ENCODE peak calls at places on chromosomes 13 and 19, in seven cellular contexts. One of them, this sample, is unnamed.

GRCh38 chr13:112103971-112104872 is 37.3 kb downstream of the SOX1 start:
- DNase-seq in AG04449: no peak
- DNase-seq in astrocyte of the spinal cord: no peak
- DNase-seq in bronchial epithelial cell: no peak
- DNase-seq in AG04450: no peak
- DNase-seq in body of pancreas: no peak
- DNase-seq in SK-N-SH: no peak
- DNase-seq in this sample: no peak

GRCh38 chr19:43132696-43133095 is 50.2 kb upstream of the PSG2 start:
- DNase-seq in AG04449: no peak
- DNase-seq in astrocyte of the spinal cord: no peak
- DNase-seq in bronchial epithelial cell: peak
- DNase-seq in AG04450: no peak
- DNase-seq in body of pancreas: no peak
- DNase-seq in SK-N-SH: no peak
- DNase-seq in this sample: no peak

GRCh38 chr13:52845334-52845761 is 3.1 kb downstream of the PCDH8 start:
- DNase-seq in AG04449: no peak
- DNase-seq in astrocyte of the spinal cord: no peak
- DNase-seq in bronchial epithelial cell: no peak
- DNase-seq in AG04450: no peak
- DNase-seq in body of pancreas: no peak
- DNase-seq in SK-N-SH: peak
- DNase-seq in this sample: no peak

GRCh38 chr13:44870456-44870929 is 118.8 kb downstream of the NUFIP1 start:
- DNase-seq in AG04449: no peak
- DNase-seq in astrocyte of the spinal cord: no peak
- DNase-seq in bronchial epithelial cell: no peak
- DNase-seq in AG04450: no peak
- DNase-seq in body of pancreas: peak
- DNase-seq in SK-N-SH: no peak
- DNase-seq in this sample: peak

GRCh38 chr19:43576479-43576878 is 878 bp downstream of the PINLYP start:
- DNase-seq in AG04449: no peak
- DNase-seq in astrocyte of the spinal cord: no peak
- DNase-seq in bronchial epithelial cell: peak
- DNase-seq in AG04450: no peak
- DNase-seq in body of pancreas: no peak
- DNase-seq in SK-N-SH: no peak
- DNase-seq in this sample: no peak

GRCh38 chr13:40206241-40207109 is 460.0 kb downstream of the FOXO1 start:
- DNase-seq in AG04449: no peak
- DNase-seq in astrocyte of the spinal cord: no peak
- DNase-seq in bronchial epithelial cell: peak
- DNase-seq in AG04450: no peak
- DNase-seq in body of pancreas: peak
- DNase-seq in SK-N-SH: no peak
- DNase-seq in this sample: no peak

GRCh38 chr13:66623129-66623528 is 607.0 kb downstream of the PCDH9 start:
- DNase-seq in AG04449: no peak
- DNase-seq in astrocyte of the spinal cord: no peak
- DNase-seq in bronchial epithelial cell: no peak
- DNase-seq in AG04450: no peak
- DNase-seq in body of pancreas: no peak
- DNase-seq in SK-N-SH: no peak
- DNase-seq in this sample: no peak

GRCh38 chr19:46393456-46394397 is 19.6 kb downstream of the CCDC8 start:
- DNase-seq in AG04449: no peak
- DNase-seq in astrocyte of the spinal cord: no peak
- DNase-seq in bronchial epithelial cell: no peak
- DNase-seq in AG04450: no peak
- DNase-seq in body of pancreas: peak
- DNase-seq in SK-N-SH: no peak
- DNase-seq in this sample: peak

GRCh38 chr19:49929121-49929610 is at the start of the genes ATF5 and NUP62:
- DNase-seq in AG04449: no peak
- DNase-seq in astrocyte of the spinal cord: peak
- DNase-seq in bronchial epithelial cell: peak
- DNase-seq in AG04450: no peak
- DNase-seq in body of pancreas: peak
- DNase-seq in SK-N-SH: peak
- DNase-seq in this sample: peak

GRCh38 chr19:30664358-30665058 is 292.3 kb downstream of the ZNF536 start:
- DNase-seq in AG04449: no peak
- DNase-seq in astrocyte of the spinal cord: no peak
- DNase-seq in bronchial epithelial cell: no peak
- DNase-seq in AG04450: no peak
- DNase-seq in body of pancreas: peak
- DNase-seq in SK-N-SH: peak
- DNase-seq in this sample: no peak

GRCh38 chr13:46270416-46270815 is 58.7 kb downstream of the LRRC63 start:
- DNase-seq in AG04449: no peak
- DNase-seq in astrocyte of the spinal cord: no peak
- DNase-seq in bronchial epithelial cell: no peak
- DNase-seq in AG04450: no peak
- DNase-seq in body of pancreas: no peak
- DNase-seq in SK-N-SH: no peak
- DNase-seq in this sample: no peak

GRCh38 chr13:24612726-24613125 is 67.5 kb upstream of the ATP12A start:
- DNase-seq in AG04449: no peak
- DNase-seq in astrocyte of the spinal cord: no peak
- DNase-seq in bronchial epithelial cell: no peak
- DNase-seq in AG04450: no peak
- DNase-seq in body of pancreas: no peak
- DNase-seq in SK-N-SH: no peak
- DNase-seq in this sample: no peak

GRCh38 chr19:4916292-4917082 is 7.2 kb downstream of the UHRF1 start:
- DNase-seq in AG04449: no peak
- DNase-seq in astrocyte of the spinal cord: no peak
- DNase-seq in bronchial epithelial cell: no peak
- DNase-seq in AG04450: no peak
- DNase-seq in body of pancreas: no peak
- DNase-seq in SK-N-SH: no peak
- DNase-seq in this sample: peak

GRCh38 chr13:110541526-110541920 is 20.0 kb downstream of the RAB20 start:
- DNase-seq in AG04449: no peak
- DNase-seq in astrocyte of the spinal cord: no peak
- DNase-seq in bronchial epithelial cell: peak
- DNase-seq in AG04450: no peak
- DNase-seq in body of pancreas: no peak
- DNase-seq in SK-N-SH: peak
- DNase-seq in this sample: no peak

GRCh38 chr13:110352735-110353134 is 45.7 kb downstream of the COL4A2 start:
- DNase-seq in AG04449: no peak
- DNase-seq in astrocyte of the spinal cord: no peak
- DNase-seq in bronchial epithelial cell: no peak
- DNase-seq in AG04450: no peak
- DNase-seq in body of pancreas: no peak
- DNase-seq in SK-N-SH: no peak
- DNase-seq in this sample: peak

GRCh38 chr19:10421240-10421948 is 1.1 kb downstream of the PDE4A start:
- DNase-seq in AG04449: no peak
- DNase-seq in astrocyte of the spinal cord: no peak
- DNase-seq in bronchial epithelial cell: no peak
- DNase-seq in AG04450: no peak
- DNase-seq in body of pancreas: no peak
- DNase-seq in SK-N-SH: no peak
- DNase-seq in this sample: no peak

DNA sequence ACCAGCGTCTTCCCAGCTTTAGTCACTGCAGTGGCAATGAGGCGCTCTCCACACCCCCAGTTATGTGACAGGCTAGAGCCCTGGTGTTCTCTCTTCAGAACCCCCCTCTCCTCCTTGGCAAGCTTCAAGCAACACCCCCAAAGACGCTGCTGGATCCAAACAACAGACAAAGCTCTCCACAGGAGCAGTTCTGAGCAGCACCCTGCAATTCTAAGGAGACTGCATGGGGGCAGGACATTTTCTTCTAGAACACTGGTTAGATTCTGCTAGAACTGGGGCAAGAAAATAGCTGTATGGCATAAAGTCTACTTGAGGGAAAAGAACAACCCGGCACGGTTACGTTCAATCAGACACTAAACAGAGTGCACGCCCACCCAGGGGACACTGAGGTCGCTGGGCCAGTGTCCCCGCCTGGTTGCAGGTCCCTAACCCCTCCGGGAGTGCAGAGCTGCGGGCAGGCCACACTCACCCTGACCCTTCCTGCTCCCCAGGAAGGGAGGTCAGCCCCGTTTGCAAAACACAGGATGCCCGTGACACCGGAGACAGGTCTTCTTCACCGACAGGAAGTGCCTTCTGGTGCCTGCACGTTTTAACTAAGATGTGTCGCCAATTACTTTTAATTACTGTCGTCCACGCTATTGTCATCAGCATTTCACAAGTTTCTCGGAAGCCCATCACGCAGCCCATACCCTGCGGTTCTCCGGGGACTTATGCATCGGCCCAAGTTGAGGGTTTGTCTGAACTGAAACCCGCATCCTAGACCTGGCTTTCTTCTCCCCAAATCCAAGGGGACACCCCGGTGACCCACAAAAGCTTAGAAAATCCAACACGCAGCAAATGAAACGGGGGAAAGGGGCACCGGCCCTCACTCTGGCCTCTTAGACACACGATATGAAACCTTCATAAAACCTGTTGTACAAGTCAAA is 943 bp downstream of the GJB6 start:
- DNase-seq in AG04449: no peak
- DNase-seq in astrocyte of the spinal cord: no peak
- DNase-seq in bronchial epithelial cell: no peak
- DNase-seq in AG04450: no peak
- DNase-seq in body of pancreas: no peak
- DNase-seq in SK-N-SH: no peak
- DNase-seq in this sample: no peak
- H3K4me3 ChIP-seq in AG04449: no peak
- H3K4me3 ChIP-seq in astrocyte of the spinal cord: no peak
- H3K4me3 ChIP-seq in bronchial epithelial cell: peak
- H3K4me3 ChIP-seq in AG04450: no peak
- H3K4me3 ChIP-seq in body of pancreas: no peak
- H3K4me3 ChIP-seq in SK-N-SH: no peak
- H3K4me3 ChIP-seq in this sample: no peak

GRCh38 chr19:17743874-17744273 is 7.4 kb upstream of the FCHO1 start:
- DNase-seq in AG04449: no peak
- DNase-seq in astrocyte of the spinal cord: peak
- DNase-seq in bronchial epithelial cell: peak
- DNase-seq in AG04450: no peak
- DNase-seq in body of pancreas: no peak
- DNase-seq in SK-N-SH: no peak
- DNase-seq in this sample: no peak

GRCh38 chr19:17751103-17751911 is at the start of gene FCHO1:
- DNase-seq in AG04449: no peak
- DNase-seq in astrocyte of the spinal cord: no peak
- DNase-seq in bronchial epithelial cell: no peak
- DNase-seq in AG04450: no peak
- DNase-seq in body of pancreas: peak
- DNase-seq in SK-N-SH: no peak
- DNase-seq in this sample: peak

GRCh38 chr19:17749912-17750317 is 1.4 kb upstream of the FCHO1 start:
- DNase-seq in AG04449: no peak
- DNase-seq in astrocyte of the spinal cord: no peak
- DNase-seq in bronchial epithelial cell: no peak
- DNase-seq in AG04450: no peak
- DNase-seq in body of pancreas: no peak
- DNase-seq in SK-N-SH: no peak
- DNase-seq in this sample: no peak

GRCh38 chr19:17748884-17749638 is 2.2 kb upstream of the FCHO1 start:
- DNase-seq in AG04449: no peak
- DNase-seq in astrocyte of the spinal cord: no peak
- DNase-seq in bronchial epithelial cell: no peak
- DNase-seq in AG04450: no peak
- DNase-seq in body of pancreas: no peak
- DNase-seq in SK-N-SH: no peak
- DNase-seq in this sample: no peak

DNA sequence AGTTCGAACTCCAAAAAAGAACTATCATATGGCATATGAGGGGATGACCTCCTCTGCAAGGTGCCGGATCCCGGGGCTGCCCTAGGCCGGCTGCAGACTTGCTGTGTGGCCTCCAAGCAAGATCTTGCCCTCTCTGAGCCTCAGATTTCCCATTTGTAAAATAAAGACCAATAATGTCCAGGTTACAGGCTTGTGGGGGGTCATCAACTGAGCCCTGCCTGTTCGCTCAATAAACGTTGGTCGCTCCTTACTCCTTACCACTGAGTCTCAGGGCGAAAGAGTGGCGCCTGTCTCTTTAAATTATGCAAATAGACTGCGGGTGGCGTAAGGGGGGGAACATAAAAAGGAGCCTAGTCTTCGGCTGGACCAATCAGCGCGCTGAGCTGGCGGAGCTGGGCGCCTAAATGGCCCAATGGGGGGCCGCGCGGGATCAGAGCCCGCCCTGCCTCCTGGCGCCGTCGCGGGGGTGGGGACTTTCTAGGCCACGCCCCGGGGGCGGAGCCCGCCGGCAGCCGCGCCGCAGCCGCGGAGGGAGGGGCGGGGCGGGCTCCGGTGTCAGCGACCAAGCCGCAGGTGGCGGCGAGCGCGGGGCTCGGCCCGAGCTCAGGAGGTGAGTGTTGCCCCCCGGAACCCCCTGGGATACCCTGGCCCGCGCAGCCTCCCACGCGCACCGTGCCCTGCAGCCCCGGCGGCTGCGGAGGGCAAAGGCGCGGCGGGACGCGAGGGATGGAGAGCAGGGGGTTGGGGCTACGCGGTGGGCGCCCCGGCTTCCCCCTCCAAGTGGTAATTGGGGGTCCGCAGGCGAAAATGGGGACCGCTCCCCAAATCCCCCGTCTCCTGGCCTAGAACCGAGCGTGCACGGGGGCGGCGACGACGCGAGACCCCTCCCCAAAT is 3.8 kb upstream of the FCHO1 start:
- DNase-seq in AG04449: peak
- DNase-seq in astrocyte of the spinal cord: peak
- DNase-seq in bronchial epithelial cell: peak
- DNase-seq in AG04450: peak
- DNase-seq in body of pancreas: peak
- DNase-seq in SK-N-SH: peak
- DNase-seq in this sample: peak
- H3K4me3 ChIP-seq in AG04449: peak
- H3K4me3 ChIP-seq in astrocyte of the spinal cord: peak
- H3K4me3 ChIP-seq in bronchial epithelial cell: peak
- H3K4me3 ChIP-seq in AG04450: peak
- H3K4me3 ChIP-seq in body of pancreas: no peak
- H3K4me3 ChIP-seq in SK-N-SH: peak
- H3K4me3 ChIP-seq in this sample: no peak

GRCh38 chr19:16001481-16002312 is 52.9 kb downstream of the OR10H4 start:
- DNase-seq in AG04449: peak
- DNase-seq in astrocyte of the spinal cord: peak
- DNase-seq in bronchial epithelial cell: peak
- DNase-seq in AG04450: peak
- DNase-seq in body of pancreas: peak
- DNase-seq in SK-N-SH: no peak
- DNase-seq in this sample: peak
- H3K4me3 ChIP-seq in AG04449: peak
- H3K4me3 ChIP-seq in astrocyte of the spinal cord: no peak
- H3K4me3 ChIP-seq in bronchial epithelial cell: peak
- H3K4me3 ChIP-seq in AG04450: peak
- H3K4me3 ChIP-seq in body of pancreas: no peak
- H3K4me3 ChIP-seq in SK-N-SH: peak
- H3K4me3 ChIP-seq in this sample: no peak

DNA sequence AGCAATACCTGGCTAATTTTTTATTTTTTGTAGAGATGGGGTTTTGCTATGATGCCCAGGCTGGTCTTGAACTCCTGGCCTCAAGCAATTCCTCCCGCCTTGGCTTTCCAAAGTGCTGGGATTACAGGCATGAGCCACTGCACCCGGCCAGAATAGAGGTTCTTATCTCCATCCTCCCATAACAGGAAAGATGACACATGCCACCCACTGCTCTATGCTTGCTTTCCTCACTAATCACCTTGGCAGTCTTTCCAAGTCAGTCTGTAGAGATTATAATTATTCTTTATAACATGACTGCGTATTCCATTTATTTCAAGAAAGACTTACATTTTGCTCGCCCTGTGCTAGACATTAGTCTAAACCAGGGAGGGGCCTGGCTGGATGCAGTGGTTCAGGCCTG is 6.7 kb downstream of the VAV1 start:
- DNase-seq in AG04449: no peak
- DNase-seq in astrocyte of the spinal cord: no peak
- DNase-seq in bronchial epithelial cell: no peak
- DNase-seq in AG04450: no peak
- DNase-seq in body of pancreas: no peak
- DNase-seq in SK-N-SH: no peak
- DNase-seq in this sample: no peak
- H3K4me3 ChIP-seq in AG04449: no peak
- H3K4me3 ChIP-seq in astrocyte of the spinal cord: no peak
- H3K4me3 ChIP-seq in bronchial epithelial cell: no peak
- H3K4me3 ChIP-seq in AG04450: no peak
- H3K4me3 ChIP-seq in body of pancreas: no peak
- H3K4me3 ChIP-seq in SK-N-SH: no peak
- H3K4me3 ChIP-seq in this sample: no peak